ENCODE peak calls at places on chromosomes 3 and 15, in nine cellular contexts. X, A, M, F, H, J, U, C and T are unnamed samples. For H3K9me3, the result is how much of the 10 kb centered on the place peaks cover.

GRCh38 chr3:171950373-171950772 is 89.0 kb upstream of the FNDC3B start:
- DNase-seq in U (no peak), X (no peak), F (peak), M (peak), H (peak), A (peak), J (no peak), C (no peak), T (no peak)

GRCh38 chr3:126127452-126127851 is 43.5 kb upstream of the SLC41A3 start:
- DNase-seq in J (peak), H (no peak), C (no peak), M (no peak), U (peak), F (no peak), X (peak), A (no peak), T (peak)

GRCh38 chr3:196969660-196970546 is 1.3 kb upstream of the PIGZ start:
- DNase-seq in C (peak), M (peak), H (peak), X (peak), F (no peak), A (peak), J (peak), U (no peak), T (peak)

GRCh38 chr3:157533298-157533870 is 30.2 kb upstream of the VEPH1 start:
- DNase-seq in H (peak), F (no peak), U (no peak), X (no peak), J (no peak), M (no peak), A (peak), C (no peak), T (no peak)

GRCh38 chr3:189863031-189863430 is 231.8 kb downstream of the TP63 start:
- DNase-seq in F (no peak), U (no peak), X (no peak), J (no peak), H (no peak), A (peak), M (no peak), C (no peak), T (no peak)

GRCh38 chr3:104436536-104436935 is 930.2 kb upstream of the ALCAM start:
- DNase-seq in X (no peak), M (no peak), F (no peak), A (peak), U (no peak), J (no peak), H (no peak), C (no peak), T (no peak)

GRCh38 chr15:86165263-86166204 is 85.9 kb downstream of the AGBL1 start:
- DNase-seq in M (no peak), H (no peak), C (no peak), A (no peak), F (no peak), X (no peak), U (no peak), J (no peak), T (no peak)

GRCh38 chr3:59654120-59654952 is 604.5 kb upstream of the CFAP20DC start:
- DNase-seq in U (peak), A (peak), M (no peak), X (peak), F (no peak), C (no peak), J (peak), H (no peak), T (no peak)

GRCh38 chr15:88487176-88487795 is 19.8 kb downstream of the MRPS11 start:
- DNase-seq in M (no peak), C (no peak), H (no peak), U (no peak), X (no peak), A (no peak), F (no peak), J (no peak), T (no peak)

GRCh38 chr15:88491158-88491557 is 23.6 kb downstream of the MRPS11 start:
- DNase-seq in A (peak), F (no peak), J (no peak), C (no peak), M (no peak), H (no peak), X (no peak), U (no peak), T (peak)

GRCh38 chr15:88489321-88489720 is 21.8 kb downstream of the MRPS11 start:
- DNase-seq in U (no peak), C (no peak), X (no peak), H (no peak), A (no peak), F (no peak), M (no peak), J (no peak), T (no peak)

GRCh38 chr15:88487796-88488523 is 20.5 kb downstream of the MRPS11 start:
- DNase-seq in X (no peak), M (peak), C (no peak), F (no peak), H (no peak), A (no peak), U (no peak), J (no peak), T (no peak)

DNA sequence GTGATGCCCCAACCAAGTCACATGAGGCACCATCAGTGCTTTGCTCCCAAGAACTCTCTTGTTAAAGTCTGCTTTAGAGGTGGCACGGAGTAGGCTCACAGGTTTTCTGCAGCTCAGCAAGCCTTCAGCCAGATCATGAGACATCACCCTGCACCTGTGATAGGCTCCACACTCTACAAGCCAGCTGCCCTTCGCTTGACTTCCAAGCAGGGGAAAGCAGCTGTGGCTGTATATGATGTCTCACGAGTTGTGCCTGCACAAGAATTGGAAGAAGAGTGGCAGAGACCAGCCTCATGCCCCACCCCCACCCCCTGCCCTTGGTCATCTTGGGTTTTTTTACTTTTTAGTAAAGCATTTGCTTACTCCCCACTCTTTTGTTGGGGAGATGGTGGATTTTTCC is 22.5 kb downstream of the MRPS11 start:
- DNase-seq in J (no peak), X (no peak), H (no peak), M (no peak), U (no peak), C (no peak), A (no peak), F (no peak), T (no peak)
- H3K4me3 ChIP-seq in J (no peak), X (no peak), H (no peak), M (no peak), U (no peak), C (no peak), A (no peak), F (no peak), T (no peak)

GRCh38 chr3:46953265-46954010 is 23.1 kb downstream of the CCDC12 start:
- DNase-seq in F (no peak), J (no peak), X (no peak), M (no peak), U (no peak), A (no peak), H (no peak), C (peak), T (no peak)
- TF ChIP-seq CTCF in F (no peak), J (no peak), X (no peak), M (no peak), U (no peak), A (no peak), H (no peak), C (no peak), T (no peak)

GRCh38 chr3:108388136-108389132 is 92.1 kb downstream of the HHLA2 start:
- DNase-seq in J (no peak), C (no peak), X (no peak), M (no peak), F (no peak), A (no peak), U (no peak), H (no peak), T (no peak)
- H3K9me3 ChIP-seq in J (under half), C (under half), X (under half), M (under half), F (under half), A (under half), U (under half), H (under half), T (under half)

GRCh38 chr15:45450468-45450867 is 72.1 kb downstream of the SLC30A4 start:
- DNase-seq in F (no peak), M (no peak), J (no peak), X (no peak), C (no peak), A (no peak), U (no peak), H (no peak), T (no peak)
- H3K4me3 ChIP-seq in F (no peak), M (no peak), J (peak), X (peak), C (no peak), A (no peak), U (no peak), H (no peak), T (peak)

DNA sequence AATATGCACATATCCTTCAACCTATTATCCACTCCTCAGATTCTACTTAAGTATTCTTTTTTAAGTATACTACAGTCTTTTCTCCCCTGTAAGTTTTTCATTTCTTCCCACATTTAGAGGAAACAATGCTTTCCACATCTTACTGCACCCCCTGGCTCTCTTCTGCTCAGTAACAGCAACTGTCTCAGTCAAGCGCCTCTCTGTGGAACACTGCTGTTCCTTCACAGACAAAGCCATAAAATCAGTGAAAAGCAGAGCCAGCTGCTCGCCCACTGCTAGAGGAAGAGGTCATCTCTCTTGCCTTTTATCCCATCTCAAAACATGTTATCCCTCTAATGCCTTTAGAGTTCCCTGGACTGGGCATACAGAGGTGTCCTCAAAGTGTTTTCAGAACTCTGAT is 24.8 kb downstream of the SERP1 start:
- DNase-seq in J (no peak), X (no peak), A (no peak), H (no peak), F (no peak), C (no peak), U (no peak), M (peak), T (no peak)
- TF ChIP-seq CTCF in J (no peak), X (no peak), A (no peak), H (no peak), F (no peak), C (peak), U (no peak), M (no peak), T (no peak)

DNA sequence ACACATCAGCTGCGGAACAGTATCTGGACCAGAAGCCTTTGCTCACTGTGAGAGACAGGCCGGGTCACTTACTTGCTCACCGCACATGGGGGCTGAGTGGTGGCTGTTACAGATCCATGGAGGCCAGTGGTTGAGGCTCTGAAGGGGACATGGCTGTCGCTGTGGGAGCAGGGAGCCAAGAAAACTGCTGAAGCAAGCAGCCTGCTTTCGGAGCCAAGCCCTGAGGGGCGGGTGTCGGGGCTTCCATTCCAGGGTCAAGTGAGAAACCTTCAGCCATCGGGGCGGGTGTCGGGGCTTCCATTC is 42.3 kb upstream of the ADAMTS17 start:
- DNase-seq in X (no peak), C (no peak), M (no peak), U (no peak), H (no peak), A (no peak), J (no peak), F (no peak), T (no peak)
- H3K9me3 ChIP-seq in X (under half), C (under half), M (under half), U (under half), H (under half), A (under half), J (under half), F (under half), T (under half)

GRCh38 chr15:82808634-82809041 is 790 bp upstream of the WHAMM start:
- DNase-seq in J (no peak), H (no peak), F (no peak), A (no peak), M (no peak), C (peak), U (no peak), X (no peak), T (no peak)
- H3K4me3 ChIP-seq in J (no peak), H (no peak), F (peak), A (no peak), M (no peak), C (peak), U (peak), X (peak), T (no peak)